ENCODE peak calls at places on chromosomes 2 and 18, in seven cellular contexts. X, B, D, G, C, H and W are unnamed samples.

GRCh38 chr2:73291093-73291460 is 2.3 kb downstream of the EGR4 start:
- DNase-seq in X (peak; percentile 77), B (no peak), D (peak; percentile 62), G (peak; percentile 81), C (peak; percentile 36), H (peak; percentile 73), W (peak; percentile 65)

GRCh38 chr2:23484163-23484740 is 99.3 kb downstream of the KLHL29 start:
- DNase-seq in X (no peak), B (no peak), D (no peak), G (no peak), C (no peak), H (no peak), W (no peak)

GRCh38 chr2:215654177-215654850 is 218.4 kb upstream of the FN1 start:
- DNase-seq in X (no peak), B (no peak), D (no peak), G (no peak), C (no peak), H (no peak), W (no peak)

GRCh38 chr2:162261032-162261945 is 18.0 kb upstream of the FAP start:
- DNase-seq in X (peak; percentile 72), B (peak; percentile 67), D (peak; percentile 53), G (no peak), C (no peak), H (no peak), W (peak; percentile 76)

GRCh38 chr2:18119883-18120282 is 241.4 kb downstream of the KCNS3 start:
- DNase-seq in X (peak; percentile 58), B (no peak), D (no peak), G (no peak), C (no peak), H (no peak), W (no peak)

GRCh38 chr2:233039217-233040173 is 7.0 kb downstream of the NEU2 start:
- DNase-seq in X (no peak), B (no peak), D (no peak), G (no peak), C (no peak), H (no peak), W (no peak)

GRCh38 chr2:151711025-151711424 is 23.3 kb downstream of the NEB start:
- DNase-seq in X (no peak), B (no peak), D (no peak), G (no peak), C (no peak), H (no peak), W (no peak)

GRCh38 chr18:50092250-50092780 is 102.6 kb downstream of the MYO5B start:
- DNase-seq in X (no peak), B (no peak), D (no peak), G (no peak), C (no peak), H (no peak), W (no peak)

GRCh38 chr2:226794751-226795171 is 4.9 kb downstream of the IRS1 start:
- DNase-seq in X (peak; percentile 45), B (peak; percentile 38), D (no peak), G (no peak), C (no peak), H (no peak), W (no peak)

GRCh38 chr2:39620067-39620466 is 45.6 kb upstream of the TMEM178A start:
- DNase-seq in X (peak; percentile 79), B (peak; percentile 63), D (peak; percentile 63), G (no peak), C (no peak), H (peak; percentile 61), W (peak; percentile 63)

GRCh38 chr2:16194931-16195680 is 254.8 kb downstream of the MYCN start:
- DNase-seq in X (no peak), B (no peak), D (no peak), G (no peak), C (no peak), H (no peak), W (no peak)

GRCh38 chr2:16195681-16196070 is 255.3 kb downstream of the MYCN start:
- DNase-seq in X (no peak), B (no peak), D (no peak), G (no peak), C (no peak), H (no peak), W (no peak)

GRCh38 chr2:16192416-16193216 is 252.3 kb downstream of the MYCN start:
- DNase-seq in X (no peak), B (no peak), D (no peak), G (no peak), C (no peak), H (no peak), W (no peak)

GRCh38 chr2:16194096-16194390 is 253.7 kb downstream of the MYCN start:
- DNase-seq in X (no peak), B (no peak), D (no peak), G (no peak), C (no peak), H (no peak), W (no peak)

DNA sequence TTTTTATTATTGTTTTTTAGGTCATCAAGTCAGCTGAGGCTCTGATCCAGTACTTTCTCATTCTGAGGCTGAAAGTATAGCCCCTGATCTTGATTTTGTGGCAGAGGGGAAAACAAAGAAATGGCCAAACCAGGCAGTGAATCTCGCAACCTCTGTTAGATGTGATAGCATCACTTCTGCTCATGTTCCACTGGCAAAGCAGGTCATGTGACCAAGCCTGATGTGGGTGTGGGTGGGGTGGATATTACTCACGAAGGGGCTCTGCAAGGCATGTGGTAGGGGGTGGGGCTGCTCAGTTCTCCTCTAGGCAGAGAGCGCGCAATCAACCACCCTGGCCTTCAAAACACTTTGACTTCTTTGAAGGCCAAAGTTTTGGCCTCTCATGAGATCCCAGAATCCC is 254.2 kb downstream of the MYCN start:
- DNase-seq in X (no peak), B (no peak), D (no peak), G (no peak), C (no peak), H (no peak), W (no peak)
- H3K9me3 ChIP-seq in X (no peaks in the 10 kb centered on the region), B (no peaks in the 10 kb centered on the region), D (no peaks in the 10 kb centered on the region), G (no peaks in the 10 kb centered on the region), C (no peaks in the 10 kb centered on the region), H (no peaks in the 10 kb centered on the region), W (no peaks in the 10 kb centered on the region)

GRCh38 chr2:134262666-134263065 is 8.8 kb downstream of the MGAT5 start:
- DNase-seq in X (no peak), B (no peak), D (no peak), G (no peak), C (no peak), H (no peak), W (no peak)

GRCh38 chr2:134258684-134259408 is 5.0 kb downstream of the MGAT5 start:
- DNase-seq in X (peak; percentile 60), B (peak; percentile 81), D (no peak), G (no peak), C (peak; percentile 64), H (peak; percentile 21), W (no peak)

GRCh38 chr2:134259571-134259970 is 5.7 kb downstream of the MGAT5 start:
- DNase-seq in X (no peak), B (no peak), D (no peak), G (no peak), C (no peak), H (no peak), W (no peak)

GRCh38 chr2:134261398-134262131 is 7.7 kb downstream of the MGAT5 start:
- DNase-seq in X (no peak), B (no peak), D (no peak), G (no peak), C (no peak), H (no peak), W (no peak)

DNA sequence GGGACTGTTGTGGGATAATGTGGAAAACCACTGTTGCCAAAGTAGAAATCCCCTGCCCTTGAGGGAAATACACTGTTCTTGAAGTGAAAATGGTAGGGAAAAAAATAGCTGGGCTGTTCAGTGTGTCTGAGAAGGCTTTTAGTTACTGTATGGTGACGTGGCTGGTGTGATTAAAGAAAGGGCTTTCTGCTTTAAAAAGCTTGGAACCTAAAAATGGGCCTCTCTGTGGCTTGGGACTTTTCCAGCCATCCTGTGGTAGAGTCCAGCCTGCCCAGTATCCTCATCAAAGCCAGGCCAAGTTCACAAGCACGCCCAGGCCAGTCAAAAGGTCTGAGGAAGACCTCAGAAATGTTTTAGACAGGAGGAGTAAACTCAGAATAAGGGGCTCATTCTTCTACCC is 6.9 kb downstream of the MGAT5 start:
- DNase-seq in X (no peak), B (peak; percentile 47), D (no peak), G (no peak), C (no peak), H (no peak), W (no peak)
- H3K27ac ChIP-seq in X (peak overlapping the region; percentile 79), B (peak overlapping the region; percentile 77), D (no peak overlapping the region), G (no peak overlapping the region), C (no peak overlapping the region), H (no peak overlapping the region), W (no peak overlapping the region)

DNA sequence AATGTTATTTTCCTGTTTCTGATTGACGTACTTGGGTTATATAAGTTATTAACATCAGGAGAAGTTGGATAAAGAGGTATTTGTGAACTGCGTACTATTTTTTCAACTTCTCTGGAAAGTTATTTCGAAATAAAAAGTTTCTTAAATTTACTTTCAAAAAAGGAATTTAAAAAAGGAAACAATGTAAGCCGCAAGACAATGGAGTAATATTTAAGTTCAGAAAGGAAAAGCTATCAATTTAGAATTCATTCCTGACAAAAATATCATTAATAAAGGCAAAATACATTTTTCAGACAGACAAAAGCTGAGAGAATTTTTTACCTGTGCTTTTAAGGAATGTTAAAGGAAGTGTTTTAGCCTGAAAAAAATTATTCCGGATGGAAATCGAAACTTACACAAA is 47.7 kb downstream of the RAB10 start:
- DNase-seq in X (no peak), B (no peak), D (no peak), G (no peak), C (no peak), H (no peak), W (no peak)
- H3K9me3 ChIP-seq in X (no peaks in the 10 kb centered on the region), B (peaks cover 8% of the 10 kb centered on the region), D (no peaks in the 10 kb centered on the region), G (peaks cover 6% of the 10 kb centered on the region), C (peaks cover 15% of the 10 kb centered on the region), H (no peaks in the 10 kb centered on the region), W (peaks cover 5% of the 10 kb centered on the region)

DNA sequence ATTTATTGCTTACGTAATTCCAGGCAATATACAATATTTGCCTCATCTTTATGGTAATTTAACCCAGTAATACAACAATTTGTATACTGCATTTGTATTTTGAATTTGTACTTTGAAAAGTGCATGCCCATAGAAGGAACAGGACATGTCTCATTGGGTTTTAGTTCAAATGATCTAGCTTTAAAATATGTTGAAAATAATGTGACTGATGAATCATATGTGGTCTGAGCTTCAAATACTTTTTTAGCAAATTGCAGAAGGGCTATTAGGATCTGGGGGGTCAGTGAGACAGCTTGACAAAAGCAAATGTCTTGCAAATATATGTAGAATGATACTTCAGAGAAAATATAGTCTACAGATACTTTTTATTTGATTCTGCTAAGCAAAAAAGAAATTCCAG is 248.9 kb downstream of the DCC start:
- DNase-seq in X (no peak), B (no peak), D (no peak), G (no peak), C (no peak), H (no peak), W (no peak)
- H3K27ac ChIP-seq in X (no peak overlapping the region), B (no peak overlapping the region), D (no peak overlapping the region), G (no peak overlapping the region), C (no peak overlapping the region), H (no peak overlapping the region), W (no peak overlapping the region)

DNA sequence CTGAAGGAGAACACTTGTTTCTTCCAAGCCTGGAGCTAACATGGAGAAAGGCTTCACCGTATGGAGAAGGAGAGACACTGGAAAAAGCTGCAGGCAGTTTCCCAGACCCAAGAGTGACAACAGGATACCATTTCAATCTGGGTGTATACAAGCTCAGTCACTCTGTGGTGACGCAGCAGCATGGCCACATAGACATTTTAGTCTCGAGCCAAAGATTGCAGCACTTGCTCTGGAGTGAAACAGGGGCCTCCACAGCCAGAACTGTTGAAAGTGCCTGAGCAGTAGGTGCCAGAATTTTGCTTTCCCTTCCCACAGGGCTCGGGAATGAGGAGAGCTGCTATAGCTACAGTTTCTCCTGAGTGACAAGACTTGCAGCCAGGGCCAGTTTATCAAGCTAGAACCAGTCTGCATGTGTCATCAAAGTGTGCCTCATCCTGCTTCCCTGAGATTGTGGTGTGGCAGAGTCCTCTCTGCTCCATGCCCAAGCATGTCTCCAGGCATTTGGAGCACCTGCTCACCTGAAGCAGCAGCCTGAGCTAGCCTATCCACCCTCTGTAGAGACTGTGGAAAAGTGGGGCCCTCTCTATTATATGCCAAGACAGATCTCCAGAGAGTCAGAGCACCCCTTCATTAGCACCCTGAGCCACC is 234.6 kb upstream of the CDH19 start:
- DNase-seq in X (peak; percentile 33), B (no peak), D (no peak), G (no peak), C (no peak), H (no peak), W (no peak)
- H3K9me3 ChIP-seq in X (no peaks in the 10 kb centered on the region), B (peaks cover 4% of the 10 kb centered on the region), D (no peaks in the 10 kb centered on the region), G (no peaks in the 10 kb centered on the region), C (no peaks in the 10 kb centered on the region), H (no peaks in the 10 kb centered on the region), W (no peaks in the 10 kb centered on the region)